ENCODE peak calls at places on chromosome 13, in seven cellular contexts. One of them, this sample, is unnamed.

GRCh38 chr13:23578411-23579071 is 8.3 kb downstream of the TNFRSF19 start:
- DNase-seq in transverse colon: peak
- DNase-seq in brain microvascular endothelial cell: peak
- DNase-seq in suprapubic skin: peak
- DNase-seq in A673: peak
- DNase-seq in heart right ventricle: peak
- DNase-seq in CD8-positive, alpha-beta T cell: peak
- DNase-seq in this sample: peak

GRCh38 chr13:26062853-26063444 is 11.1 kb upstream of the SHISA2 start:
- DNase-seq in suprapubic skin: no peak
- DNase-seq in A673: peak
- DNase-seq in brain microvascular endothelial cell: peak
- DNase-seq in heart right ventricle: no peak
- DNase-seq in transverse colon: peak
- DNase-seq in CD8-positive, alpha-beta T cell: peak
- DNase-seq in this sample: no peak

GRCh38 chr13:66009241-66009640 is 1220.9 kb downstream of the PCDH9 start:
- DNase-seq in brain microvascular endothelial cell: no peak
- DNase-seq in transverse colon: no peak
- DNase-seq in heart right ventricle: no peak
- DNase-seq in suprapubic skin: no peak
- DNase-seq in A673: no peak
- DNase-seq in CD8-positive, alpha-beta T cell: no peak
- DNase-seq in this sample: peak

GRCh38 chr13:71879129-71879535 is 12.1 kb upstream of the DACH1 start:
- DNase-seq in transverse colon: no peak
- DNase-seq in brain microvascular endothelial cell: peak
- DNase-seq in A673: peak
- DNase-seq in heart right ventricle: no peak
- DNase-seq in CD8-positive, alpha-beta T cell: no peak
- DNase-seq in suprapubic skin: no peak
- DNase-seq in this sample: no peak

GRCh38 chr13:19060311-19061002 is 121.2 kb downstream of the TUBA3C start:
- DNase-seq in heart right ventricle: no peak
- DNase-seq in transverse colon: no peak
- DNase-seq in suprapubic skin: no peak
- DNase-seq in CD8-positive, alpha-beta T cell: no peak
- DNase-seq in brain microvascular endothelial cell: no peak
- DNase-seq in A673: no peak
- DNase-seq in this sample: no peak

GRCh38 chr13:75153834-75154233 is 328.1 kb downstream of the TBC1D4 start:
- DNase-seq in transverse colon: no peak
- DNase-seq in heart right ventricle: no peak
- DNase-seq in CD8-positive, alpha-beta T cell: no peak
- DNase-seq in brain microvascular endothelial cell: no peak
- DNase-seq in A673: no peak
- DNase-seq in suprapubic skin: no peak
- DNase-seq in this sample: no peak

GRCh38 chr13:59834801-59835200 is 328.9 kb downstream of the DIAPH3 start:
- DNase-seq in A673: no peak
- DNase-seq in brain microvascular endothelial cell: peak
- DNase-seq in CD8-positive, alpha-beta T cell: no peak
- DNase-seq in heart right ventricle: no peak
- DNase-seq in transverse colon: no peak
- DNase-seq in suprapubic skin: no peak
- DNase-seq in this sample: no peak

GRCh38 chr13:89925107-89925506 is 1422.4 kb upstream of the MIR17HG start:
- DNase-seq in heart right ventricle: no peak
- DNase-seq in brain microvascular endothelial cell: no peak
- DNase-seq in transverse colon: no peak
- DNase-seq in A673: peak
- DNase-seq in suprapubic skin: no peak
- DNase-seq in CD8-positive, alpha-beta T cell: no peak
- DNase-seq in this sample: no peak

GRCh38 chr13:59950201-59950730 is 213.5 kb downstream of the DIAPH3 start:
- DNase-seq in CD8-positive, alpha-beta T cell: no peak
- DNase-seq in heart right ventricle: no peak
- DNase-seq in suprapubic skin: no peak
- DNase-seq in A673: peak
- DNase-seq in transverse colon: no peak
- DNase-seq in brain microvascular endothelial cell: no peak
- DNase-seq in this sample: no peak

GRCh38 chr13:43191561-43191960 is 168.2 kb downstream of the DNAJC15 start:
- DNase-seq in brain microvascular endothelial cell: no peak
- DNase-seq in transverse colon: no peak
- DNase-seq in suprapubic skin: no peak
- DNase-seq in CD8-positive, alpha-beta T cell: no peak
- DNase-seq in heart right ventricle: no peak
- DNase-seq in A673: no peak
- DNase-seq in this sample: no peak

GRCh38 chr13:92512852-92513251 is 713.8 kb upstream of the GPC6 start:
- DNase-seq in brain microvascular endothelial cell: no peak
- DNase-seq in CD8-positive, alpha-beta T cell: no peak
- DNase-seq in suprapubic skin: no peak
- DNase-seq in transverse colon: no peak
- DNase-seq in heart right ventricle: no peak
- DNase-seq in A673: no peak
- DNase-seq in this sample: peak

GRCh38 chr13:106847049-106847448 is 279.1 kb upstream of the ARGLU1 start:
- DNase-seq in brain microvascular endothelial cell: no peak
- DNase-seq in A673: no peak
- DNase-seq in suprapubic skin: no peak
- DNase-seq in CD8-positive, alpha-beta T cell: no peak
- DNase-seq in heart right ventricle: no peak
- DNase-seq in transverse colon: no peak
- DNase-seq in this sample: no peak

GRCh38 chr13:39451301-39451700 is 151.7 kb downstream of the LHFPL6 start:
- DNase-seq in CD8-positive, alpha-beta T cell: no peak
- DNase-seq in suprapubic skin: no peak
- DNase-seq in transverse colon: no peak
- DNase-seq in brain microvascular endothelial cell: no peak
- DNase-seq in A673: peak
- DNase-seq in heart right ventricle: no peak
- DNase-seq in this sample: no peak

GRCh38 chr13:27117947-27118346 is 53.7 kb downstream of the USP12 start:
- DNase-seq in brain microvascular endothelial cell: no peak
- DNase-seq in heart right ventricle: no peak
- DNase-seq in CD8-positive, alpha-beta T cell: no peak
- DNase-seq in A673: no peak
- DNase-seq in suprapubic skin: no peak
- DNase-seq in transverse colon: no peak
- DNase-seq in this sample: no peak

GRCh38 chr13:41004875-41005693 is 14.0 kb downstream of the ELF1 start:
- DNase-seq in brain microvascular endothelial cell: no peak
- DNase-seq in heart right ventricle: no peak
- DNase-seq in transverse colon: no peak
- DNase-seq in CD8-positive, alpha-beta T cell: no peak
- DNase-seq in A673: peak
- DNase-seq in suprapubic skin: no peak
- DNase-seq in this sample: no peak

GRCh38 chr13:98576963-98577822 is at the start of gene STK24:
- DNase-seq in suprapubic skin: peak
- DNase-seq in transverse colon: peak
- DNase-seq in CD8-positive, alpha-beta T cell: peak
- DNase-seq in A673: peak
- DNase-seq in brain microvascular endothelial cell: peak
- DNase-seq in heart right ventricle: peak
- DNase-seq in this sample: peak

GRCh38 chr13:78241278-78241919 is 322.8 kb upstream of the EDNRB start:
- DNase-seq in A673: peak
- DNase-seq in transverse colon: peak
- DNase-seq in brain microvascular endothelial cell: peak
- DNase-seq in suprapubic skin: no peak
- DNase-seq in CD8-positive, alpha-beta T cell: no peak
- DNase-seq in heart right ventricle: peak
- DNase-seq in this sample: no peak

GRCh38 chr13:23159205-23159586 is 21.6 kb upstream of the SGCG start:
- DNase-seq in brain microvascular endothelial cell: peak
- DNase-seq in heart right ventricle: peak
- DNase-seq in transverse colon: no peak
- DNase-seq in suprapubic skin: peak
- DNase-seq in A673: peak
- DNase-seq in CD8-positive, alpha-beta T cell: no peak
- DNase-seq in this sample: no peak

GRCh38 chr13:91216928-91217700 is 130.4 kb upstream of the MIR17HG start:
- DNase-seq in suprapubic skin: no peak
- DNase-seq in heart right ventricle: no peak
- DNase-seq in transverse colon: no peak
- DNase-seq in A673: no peak
- DNase-seq in CD8-positive, alpha-beta T cell: no peak
- DNase-seq in brain microvascular endothelial cell: no peak
- DNase-seq in this sample: no peak

GRCh38 chr13:64778002-64778401 is 2452.1 kb downstream of the PCDH9 start:
- DNase-seq in CD8-positive, alpha-beta T cell: no peak
- DNase-seq in suprapubic skin: no peak
- DNase-seq in brain microvascular endothelial cell: no peak
- DNase-seq in heart right ventricle: no peak
- DNase-seq in transverse colon: no peak
- DNase-seq in A673: no peak
- DNase-seq in this sample: no peak

GRCh38 chr13:64052526-64052925 is 2636.9 kb upstream of the PCDH20 start:
- DNase-seq in A673: peak
- DNase-seq in suprapubic skin: no peak
- DNase-seq in heart right ventricle: no peak
- DNase-seq in CD8-positive, alpha-beta T cell: no peak
- DNase-seq in transverse colon: no peak
- DNase-seq in brain microvascular endothelial cell: no peak
- DNase-seq in this sample: no peak

GRCh38 chr13:71213252-71213821 is 653.7 kb downstream of the DACH1 start:
- DNase-seq in CD8-positive, alpha-beta T cell: no peak
- DNase-seq in brain microvascular endothelial cell: no peak
- DNase-seq in heart right ventricle: no peak
- DNase-seq in transverse colon: no peak
- DNase-seq in A673: no peak
- DNase-seq in suprapubic skin: no peak
- DNase-seq in this sample: no peak

GRCh38 chr13:28983661-28984060 is 163.5 kb downstream of the MTUS2 start:
- DNase-seq in A673: no peak
- DNase-seq in brain microvascular endothelial cell: no peak
- DNase-seq in transverse colon: no peak
- DNase-seq in suprapubic skin: no peak
- DNase-seq in heart right ventricle: no peak
- DNase-seq in CD8-positive, alpha-beta T cell: no peak
- DNase-seq in this sample: no peak

GRCh38 chr13:78606471-78607408 is 3.4 kb upstream of the POU4F1 start:
- DNase-seq in heart right ventricle: no peak
- DNase-seq in transverse colon: no peak
- DNase-seq in CD8-positive, alpha-beta T cell: no peak
- DNase-seq in suprapubic skin: no peak
- DNase-seq in brain microvascular endothelial cell: no peak
- DNase-seq in A673: no peak
- DNase-seq in this sample: no peak

GRCh38 chr13:99331881-99332293 is 24.7 kb upstream of the GPR183 start:
- DNase-seq in suprapubic skin: no peak
- DNase-seq in A673: no peak
- DNase-seq in brain microvascular endothelial cell: no peak
- DNase-seq in transverse colon: no peak
- DNase-seq in heart right ventricle: no peak
- DNase-seq in CD8-positive, alpha-beta T cell: no peak
- DNase-seq in this sample: no peak

GRCh38 chr13:49046534-49046933 is 70.8 kb downstream of the FNDC3A start:
- DNase-seq in A673: no peak
- DNase-seq in suprapubic skin: no peak
- DNase-seq in transverse colon: no peak
- DNase-seq in heart right ventricle: no peak
- DNase-seq in brain microvascular endothelial cell: no peak
- DNase-seq in CD8-positive, alpha-beta T cell: no peak
- DNase-seq in this sample: no peak

GRCh38 chr13:95643009-95643408 is 1.5 kb downstream of the DZIP1 start:
- DNase-seq in brain microvascular endothelial cell: no peak
- DNase-seq in transverse colon: no peak
- DNase-seq in CD8-positive, alpha-beta T cell: no peak
- DNase-seq in suprapubic skin: no peak
- DNase-seq in A673: no peak
- DNase-seq in heart right ventricle: no peak
- DNase-seq in this sample: no peak

GRCh38 chr13:98729526-98730057 is 22.9 kb downstream of the SLC15A1 start:
- DNase-seq in brain microvascular endothelial cell: no peak
- DNase-seq in transverse colon: no peak
- DNase-seq in heart right ventricle: no peak
- DNase-seq in suprapubic skin: no peak
- DNase-seq in A673: no peak
- DNase-seq in CD8-positive, alpha-beta T cell: no peak
- DNase-seq in this sample: no peak

GRCh38 chr13:43757266-43757665 is 29.5 kb downstream of the ENOX1 start:
- DNase-seq in CD8-positive, alpha-beta T cell: no peak
- DNase-seq in transverse colon: no peak
- DNase-seq in brain microvascular endothelial cell: no peak
- DNase-seq in heart right ventricle: no peak
- DNase-seq in A673: no peak
- DNase-seq in suprapubic skin: no peak
- DNase-seq in this sample: no peak

DNA sequence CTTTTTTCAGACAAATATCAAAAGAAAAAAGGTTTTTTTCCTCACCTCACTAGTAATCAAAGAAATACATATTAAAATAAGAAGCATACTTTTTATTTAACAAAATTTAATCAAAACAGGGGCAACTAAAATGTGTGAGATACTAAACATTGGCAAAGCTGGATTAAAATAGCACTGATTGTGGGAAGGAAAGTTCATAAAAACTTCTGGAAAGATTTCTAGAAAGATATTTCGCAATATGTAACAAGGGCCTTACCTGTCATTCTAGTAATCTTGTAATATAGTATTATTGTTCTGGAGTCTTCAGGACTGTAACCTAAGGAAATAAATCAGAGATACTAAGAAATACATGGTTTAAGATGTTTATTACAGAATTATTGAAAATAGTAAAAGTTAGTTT is 482.5 kb downstream of the SUCLA2 start:
- DNase-seq in heart right ventricle: no peak
- DNase-seq in brain microvascular endothelial cell: no peak
- DNase-seq in transverse colon: no peak
- DNase-seq in CD8-positive, alpha-beta T cell: no peak
- DNase-seq in suprapubic skin: no peak
- DNase-seq in A673: no peak
- DNase-seq in this sample: no peak
- H3K27ac ChIP-seq in heart right ventricle: no peak
- H3K27ac ChIP-seq in brain microvascular endothelial cell: no peak
- H3K27ac ChIP-seq in transverse colon: no peak
- H3K27ac ChIP-seq in CD8-positive, alpha-beta T cell: no peak
- H3K27ac ChIP-seq in suprapubic skin: no peak
- H3K27ac ChIP-seq in A673: no peak
- H3K27ac ChIP-seq in this sample: no peak

GRCh38 chr13:47672245-47672975 is 328.7 kb downstream of the SUCLA2 start:
- DNase-seq in A673: no peak
- DNase-seq in transverse colon: no peak
- DNase-seq in brain microvascular endothelial cell: no peak
- DNase-seq in suprapubic skin: no peak
- DNase-seq in heart right ventricle: no peak
- DNase-seq in CD8-positive, alpha-beta T cell: no peak
- DNase-seq in this sample: no peak
- H3K27ac ChIP-seq in A673: no peak
- H3K27ac ChIP-seq in transverse colon: peak
- H3K27ac ChIP-seq in brain microvascular endothelial cell: peak
- H3K27ac ChIP-seq in suprapubic skin: peak
- H3K27ac ChIP-seq in heart right ventricle: peak
- H3K27ac ChIP-seq in CD8-positive, alpha-beta T cell: no peak
- H3K27ac ChIP-seq in this sample: peak

GRCh38 chr13:46496086-46496485 is 56.9 kb upstream of the LRCH1 start:
- DNase-seq in heart right ventricle: no peak
- DNase-seq in transverse colon: no peak
- DNase-seq in brain microvascular endothelial cell: no peak
- DNase-seq in CD8-positive, alpha-beta T cell: no peak
- DNase-seq in A673: no peak
- DNase-seq in suprapubic skin: no peak
- DNase-seq in this sample: no peak
- H3K27ac ChIP-seq in heart right ventricle: no peak
- H3K27ac ChIP-seq in transverse colon: no peak
- H3K27ac ChIP-seq in brain microvascular endothelial cell: no peak
- H3K27ac ChIP-seq in CD8-positive, alpha-beta T cell: no peak
- H3K27ac ChIP-seq in A673: no peak
- H3K27ac ChIP-seq in suprapubic skin: no peak
- H3K27ac ChIP-seq in this sample: no peak

GRCh38 chr13:44930280-44930679 is 59.0 kb downstream of the NUFIP1 start:
- DNase-seq in suprapubic skin: no peak
- DNase-seq in brain microvascular endothelial cell: no peak
- DNase-seq in CD8-positive, alpha-beta T cell: no peak
- DNase-seq in transverse colon: no peak
- DNase-seq in A673: no peak
- DNase-seq in heart right ventricle: no peak
- DNase-seq in this sample: no peak
- H3K27ac ChIP-seq in suprapubic skin: peak
- H3K27ac ChIP-seq in brain microvascular endothelial cell: no peak
- H3K27ac ChIP-seq in CD8-positive, alpha-beta T cell: no peak
- H3K27ac ChIP-seq in transverse colon: no peak
- H3K27ac ChIP-seq in A673: no peak
- H3K27ac ChIP-seq in heart right ventricle: no peak
- H3K27ac ChIP-seq in this sample: no peak